ENCODE peak calls at places on chromosomes 13 and 19, in four cellular contexts. E, X, V and N are unnamed samples.
A peak's percentile ranks its signal among the peaks of the same experiment; 100 is the strongest.

GRCh38 chr13:60226507-60226906 is 62.8 kb upstream of the DIAPH3 start:
- DNase-seq in E (no peak), X (no peak), V (peak; percentile 49), N (peak; percentile 15)

GRCh38 chr13:109139346-109139745 is 509.9 kb downstream of the MYO16 start:
- DNase-seq in E (no peak), X (no peak), V (no peak), N (no peak)

GRCh38 chr19:40598121-40598917 is 2.9 kb upstream of the LTBP4 start:
- DNase-seq in E (peak; percentile 97), X (no peak), V (peak; percentile 83), N (peak; percentile 63)

GRCh38 chr13:109789262-109789661 is 2.9 kb upstream of the IRS2 start:
- DNase-seq in E (no peak), X (no peak), V (no peak), N (no peak)

GRCh38 chr19:11096210-11096841 is 7.1 kb downstream of the LDLR start:
- DNase-seq in E (no peak), X (peak; percentile 48), V (no peak), N (no peak)

GRCh38 chr13:32905063-32905863 is 111.0 kb upstream of the KL start:
- DNase-seq in E (no peak), X (peak; percentile 78), V (no peak), N (no peak)

GRCh38 chr13:33123066-33123940 is 107.1 kb downstream of the KL start:
- DNase-seq in E (no peak), X (no peak), V (no peak), N (peak; percentile 32)

GRCh38 chr19:29665826-29666633 is 769 bp downstream of the PLEKHF1 start:
- DNase-seq in E (peak; percentile 71), X (no peak), V (peak; percentile 18), N (no peak)

GRCh38 chr19:56689198-56689597 is 17.6 kb upstream of the ZNF835 start:
- DNase-seq in E (no peak), X (no peak), V (no peak), N (no peak)

GRCh38 chr19:788821-789472 is 8.3 kb upstream of the PTBP1 start:
- DNase-seq in E (peak; percentile 74), X (no peak), V (no peak), N (peak; percentile 52)

GRCh38 chr19:4352701-4353121 is 9.3 kb downstream of the MPND start:
- DNase-seq in E (peak; percentile 83), X (no peak), V (peak; percentile 74), N (peak; percentile 47)

GRCh38 chr19:756232-756631 is 5.3 kb downstream of the MISP start:
- DNase-seq in E (no peak), X (no peak), V (peak; percentile 86), N (peak; percentile 82)

GRCh38 chr19:17676295-17676694 is 11.9 kb downstream of the UNC13A start:
- DNase-seq in E (no peak), X (no peak), V (no peak), N (no peak)

GRCh38 chr19:45218426-45218825 is 26.8 kb downstream of the EXOC3L2 start:
- DNase-seq in E (no peak), X (no peak), V (no peak), N (no peak)

GRCh38 chr13:68872338-68872737 is 1235.3 kb upstream of the ATXN8OS start:
- DNase-seq in E (no peak), X (no peak), V (no peak), N (no peak)

GRCh38 chr13:110885966-110886365 is 28.9 kb downstream of the ANKRD10 start:
- DNase-seq in E (peak; percentile 61), X (no peak), V (no peak), N (no peak)
- TF ChIP-seq CBX5 in E (no peak), X (no peak), V (no peak), N (no peak)

DNA sequence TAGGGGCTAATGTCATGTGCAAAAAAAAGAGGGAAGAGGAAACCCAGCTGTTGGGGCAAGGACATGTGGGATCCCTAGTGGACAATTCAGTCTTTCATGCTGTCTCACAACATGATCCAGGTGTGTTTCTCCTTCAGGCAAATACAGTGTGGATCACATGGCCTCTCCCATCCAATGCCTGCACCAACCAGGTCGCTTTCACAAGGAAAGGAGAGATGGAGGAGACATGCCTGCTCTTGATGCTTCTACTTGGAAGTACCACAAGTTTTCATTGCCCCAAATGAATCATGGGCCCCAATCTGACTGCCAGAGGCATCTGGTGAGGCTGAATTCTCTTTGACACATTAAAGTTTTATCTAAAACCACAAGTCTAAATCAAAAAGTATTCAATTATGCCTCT is 82.1 kb downstream of the DLEU7 start:
- DNase-seq in E (no peak), X (no peak), V (no peak), N (no peak)
- H3K4me2 ChIP-seq in E (no peak overlapping the region), X (no peak overlapping the region), V (no peak overlapping the region), N (no peak overlapping the region)

GRCh38 chr19:48720613-48721296 is 1.2 kb upstream of the MAMSTR start:
- DNase-seq in E (peak; percentile 97), X (peak; percentile 90), V (peak; percentile 96), N (peak; percentile 98)
- TF ChIP-seq CBX5 in E (no peak), X (no peak), V (no peak), N (no peak)

GRCh38 chr13:49412749-49413148 is 31.1 kb downstream of the CAB39L start:
- DNase-seq in E (peak; percentile 55), X (no peak), V (no peak), N (no peak)

GRCh38 chr13:49421391-49421790 is 22.5 kb downstream of the CAB39L start:
- DNase-seq in E (peak; percentile 56), X (peak; percentile 24), V (peak; percentile 35), N (peak; percentile 81)

GRCh38 chr13:49419292-49419691 is 24.6 kb downstream of the CAB39L start:
- DNase-seq in E (no peak), X (no peak), V (no peak), N (peak; percentile 13)

DNA sequence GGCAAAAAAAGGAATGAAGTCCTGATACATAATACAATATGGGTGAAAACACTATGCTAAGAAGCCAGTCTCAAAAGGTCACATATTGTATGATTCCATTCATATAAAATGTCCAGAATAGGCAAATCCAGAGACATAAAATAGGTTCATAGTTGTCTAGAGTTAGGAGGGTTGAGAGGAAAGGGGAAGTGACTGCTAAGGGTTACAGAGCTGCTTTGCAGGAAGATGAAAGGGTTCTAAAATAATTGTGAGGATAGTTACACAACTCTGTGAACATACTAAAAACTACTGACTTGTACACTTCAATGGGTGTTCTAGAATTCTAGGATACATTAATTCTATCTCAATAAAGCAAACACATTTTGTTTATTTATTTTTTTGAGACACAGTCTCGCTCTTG is 25.7 kb downstream of the CAB39L start:
- DNase-seq in E (no peak), X (no peak), V (no peak), N (no peak)
- H3K4me2 ChIP-seq in E (no peak overlapping the region), X (no peak overlapping the region), V (no peak overlapping the region), N (no peak overlapping the region)

DNA sequence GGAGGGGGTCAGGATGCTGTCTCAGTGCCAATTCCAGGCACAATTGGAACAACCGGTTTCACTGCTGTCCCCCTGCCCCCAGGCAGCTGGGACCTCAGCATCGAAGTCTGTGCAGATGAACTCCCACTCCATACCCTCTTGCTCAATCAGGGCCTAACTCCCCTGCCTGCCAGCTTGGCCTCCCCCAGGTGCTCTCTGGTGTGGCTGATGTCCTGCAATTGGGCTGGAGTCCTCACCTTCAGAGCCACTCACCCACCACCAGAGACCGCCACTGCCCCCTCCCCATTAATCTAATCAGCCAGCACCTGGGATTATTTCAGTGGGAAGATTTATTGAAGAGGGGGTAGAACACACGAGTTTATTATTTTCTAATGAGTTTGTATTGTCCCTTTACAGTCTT is 118.8 kb downstream of the MIPEP start:
- DNase-seq in E (peak; percentile 55), X (no peak), V (no peak), N (no peak)
- TF ChIP-seq CBX5 in E (no peak), X (no peak), V (no peak), N (no peak)

DNA sequence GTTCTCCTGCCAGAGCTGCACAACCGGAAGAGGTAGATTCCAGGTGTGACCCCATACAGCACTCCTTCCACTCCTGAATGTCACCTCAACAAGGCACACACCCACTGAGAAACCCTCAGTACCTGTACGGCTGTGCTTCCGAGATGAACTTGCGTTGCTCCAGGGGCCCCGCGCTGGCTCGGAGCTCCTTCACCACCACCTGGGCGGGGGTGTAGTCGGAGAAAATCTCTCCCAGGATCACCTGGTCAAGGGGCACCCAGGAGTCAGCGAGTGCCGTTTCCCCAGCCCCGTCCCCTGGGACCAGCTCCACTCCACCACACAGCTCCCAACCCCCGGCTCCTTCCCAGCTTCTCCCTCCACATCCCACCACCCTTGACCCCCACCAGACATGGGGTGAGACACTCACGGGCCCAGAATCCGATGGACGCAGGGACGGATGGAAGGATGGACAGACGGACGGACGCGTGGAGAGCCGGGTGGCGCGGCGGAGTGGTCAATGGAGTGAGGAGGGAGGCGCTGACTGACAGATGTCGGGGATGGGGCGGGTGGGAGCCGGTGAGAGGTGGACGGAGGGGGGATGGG is 2.8 kb downstream of the LMTK3 start:
- DNase-seq in E (no peak), X (no peak), V (no peak), N (no peak)
- H3K4me2 ChIP-seq in E (no peak overlapping the region), X (no peak overlapping the region), V (no peak overlapping the region), N (no peak overlapping the region)

GRCh38 chr19:49593233-49594113 is 2.5 kb downstream of the PRR12 start:
- DNase-seq in E (peak; percentile 95), X (peak; percentile 76), V (peak; percentile 100), N (no peak)
- TF ChIP-seq CBX5 in E (no peak), X (no peak), V (no peak), N (no peak)

DNA sequence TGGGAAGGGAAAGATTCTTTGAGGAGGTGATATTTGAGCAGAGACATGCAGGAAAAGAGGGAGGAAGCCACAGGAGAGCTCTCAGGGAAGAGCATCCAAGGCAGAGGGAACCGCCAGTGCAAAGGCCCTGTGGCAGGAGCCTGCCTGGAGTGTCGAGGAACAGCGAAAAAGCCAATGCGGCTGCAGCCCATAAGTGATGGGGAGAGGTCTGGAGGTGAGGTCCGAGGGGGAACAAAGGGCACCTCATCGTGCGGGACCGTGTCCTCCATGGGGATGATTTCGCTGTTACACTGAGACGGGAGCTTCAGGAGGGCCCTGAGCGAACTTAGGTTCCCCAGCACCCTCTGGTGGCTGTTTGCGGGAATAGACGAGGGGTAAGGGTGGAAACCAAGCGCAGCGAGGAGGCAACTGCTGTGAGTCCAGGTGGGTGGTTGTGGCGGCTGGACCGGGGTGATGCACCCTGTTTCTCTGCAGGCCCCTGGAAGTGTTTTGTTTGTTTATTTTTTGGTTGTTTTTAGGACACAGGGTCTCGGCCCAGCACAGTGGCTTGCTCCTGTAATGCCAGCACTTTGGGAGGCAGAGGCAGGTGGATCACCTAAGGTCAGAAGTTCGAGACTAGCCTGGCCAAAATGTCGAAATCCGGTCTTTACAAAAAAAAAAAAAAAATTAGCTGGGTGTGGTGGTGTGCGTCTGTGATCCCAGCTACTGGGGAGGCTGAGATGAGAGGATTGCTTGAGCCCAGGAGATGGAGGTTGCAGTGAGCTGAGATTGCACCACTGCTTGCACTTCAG is 5.9 kb upstream of the EHD2 start:
- DNase-seq in E (peak; percentile 94), X (peak; percentile 21), V (peak; percentile 72), N (peak; percentile 71)
- H3K4me2 ChIP-seq in E (peak overlapping the region; percentile 36), X (no peak overlapping the region), V (peak overlapping the region; percentile 14), N (no peak overlapping the region)

DNA sequence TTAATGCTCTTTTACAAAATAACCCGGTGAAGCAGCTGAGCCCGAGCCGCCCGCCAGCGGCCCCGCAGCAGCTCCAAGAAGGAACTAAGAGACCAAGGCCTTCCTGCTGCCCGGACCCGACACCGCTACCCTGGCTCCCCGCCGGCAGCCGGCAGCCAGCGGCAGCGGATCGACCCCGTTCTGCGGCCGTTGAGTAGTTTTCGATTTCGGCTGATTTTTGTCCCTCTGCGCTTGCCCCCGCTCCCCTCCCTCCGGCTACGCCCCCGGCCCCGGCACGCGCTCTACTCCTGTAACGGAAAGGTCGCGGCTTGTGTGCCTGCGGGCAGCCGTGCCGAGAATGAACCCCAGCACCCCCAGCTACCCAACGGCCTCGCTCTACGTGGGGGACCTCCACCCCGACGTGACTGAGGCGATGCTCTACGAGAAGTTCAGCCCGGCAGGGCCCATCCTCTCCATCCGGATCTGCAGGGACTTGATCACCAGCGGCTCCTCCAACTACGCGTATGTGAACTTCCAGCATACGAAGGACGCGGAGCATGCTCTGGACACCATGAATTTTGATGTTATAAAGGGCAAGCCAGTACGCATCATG is at the start of gene PABPC3:
- DNase-seq in E (no peak), X (no peak), V (no peak), N (no peak)
- TF ChIP-seq CBX5 in E (no peak), X (no peak), V (no peak), N (no peak)